ENCODE peak calls at places on chromosomes 1 and 21, in ten cellular contexts. A is mucosa of descending colon; T is naive B cell; K is ELF-1; Z is omental fat pad; R is left colon; C is CMK; Q is KBM-7; X is stimulated activated naive CD8-positive, alpha-beta T cell treated with anti-CD3 and anti-CD28 coated beads, Interleukin-15, Interleukin-2, amounts not matched to agents 100 U/mL and 50 U/mL, for 24 hours; F is astrocyte of the spinal cord. P is an unnamed sample.

GRCh38 chr1:44832068-44832700 is 10.9 kb downstream of the PTCH2 start:
- DNase-seq in F (no peak), X (no peak), K (no peak), A (no peak), C (no peak), T (no peak), R (no peak), Q (no peak), Z (no peak), P (no peak)

GRCh38 chr1:39646232-39647081 is 7.0 kb upstream of the HEYL start:
- DNase-seq in C (no peak), A (peak; percentile 35), R (peak; percentile 47), Q (peak; percentile 32), X (no peak), T (no peak), K (peak; percentile 82), F (peak; percentile 45), Z (no peak), P (peak; percentile 97)

GRCh38 chr1:219027161-219027673 is 146.5 kb upstream of the LYPLAL1 start:
- DNase-seq in K (peak; percentile 3), C (no peak), Z (no peak), A (no peak), X (no peak), R (no peak), Q (no peak), F (no peak), T (no peak), P (no peak)

GRCh38 chr1:165697491-165697880 is 876 bp downstream of the ALDH9A1 start:
- DNase-seq in F (no peak), C (no peak), Z (no peak), Q (no peak), R (no peak), K (no peak), X (no peak), A (no peak), T (no peak), P (no peak)

GRCh38 chr1:85121744-85122143 is 73.4 kb upstream of the MCOLN3 start:
- DNase-seq in Z (no peak), C (no peak), Q (no peak), X (no peak), F (no peak), A (no peak), T (no peak), K (no peak), R (no peak), P (no peak)

GRCh38 chr1:206526064-206526911 is 19.0 kb downstream of the RASSF5 start:
- DNase-seq in K (no peak), A (no peak), X (no peak), T (no peak), F (no peak), Z (no peak), R (no peak), Q (no peak), C (no peak), P (peak; percentile 22)

GRCh38 chr1:32612189-32612881 is 38.0 kb downstream of the ZBTB8OS start:
- DNase-seq in C (peak; percentile 22), Z (peak; percentile 68), F (peak; percentile 71), X (peak; percentile 76), A (peak; percentile 94), K (peak; percentile 93), R (peak; percentile 91), T (peak; percentile 38), Q (no peak), P (peak; percentile 91)

GRCh38 chr1:11784993-11785769 is 20.6 kb downstream of the MTHFR start:
- DNase-seq in F (peak; percentile 50), C (peak; percentile 44), K (peak; percentile 94), A (peak; percentile 79), Z (no peak), Q (peak; percentile 19), T (peak; percentile 45), R (peak; percentile 54), X (peak; percentile 66), P (peak; percentile 74)

GRCh38 chr1:8814870-8815269 is 2.6 kb downstream of the RERE start:
- DNase-seq in K (no peak), R (no peak), T (no peak), Q (no peak), X (no peak), C (no peak), F (no peak), A (no peak), Z (no peak), P (peak; percentile 40)

GRCh38 chr1:245363821-245364220 is 209.0 kb downstream of the KIF26B start:
- DNase-seq in F (peak; percentile 12), Q (no peak), A (no peak), T (no peak), X (no peak), R (no peak), C (no peak), K (peak; percentile 31), Z (no peak), P (no peak)

GRCh38 chr1:6176751-6177150 is 3.4 kb downstream of the CHD5 start:
- DNase-seq in Z (no peak), T (no peak), Q (no peak), R (no peak), K (no peak), F (no peak), A (no peak), X (no peak), C (no peak), P (no peak)

GRCh38 chr1:161936786-161937185 is 86.9 kb downstream of the OLFML2B start:
- DNase-seq in F (no peak), R (no peak), A (no peak), Z (no peak), Q (no peak), C (no peak), K (no peak), X (no peak), T (no peak), P (no peak)

GRCh38 chr1:100767176-100767876 is 47.8 kb downstream of the VCAM1 start:
- DNase-seq in R (no peak), F (peak; percentile 32), T (no peak), X (no peak), Z (no peak), Q (no peak), K (no peak), C (no peak), A (no peak), P (no peak)

GRCh38 chr1:150479370-150479769 is 7.8 kb upstream of the TARS2 start:
- DNase-seq in X (no peak), K (no peak), C (no peak), F (no peak), Q (no peak), A (no peak), T (no peak), R (no peak), Z (no peak), P (no peak)

GRCh38 chr1:228359613-228360532 is 46.8 kb downstream of the TRIM11 start:
- DNase-seq in T (no peak), F (no peak), R (no peak), Q (no peak), K (no peak), X (no peak), A (no peak), C (no peak), Z (no peak), P (no peak)

GRCh38 chr1:62355095-62355494 is 35.9 kb upstream of the KANK4 start:
- DNase-seq in Z (no peak), X (no peak), Q (no peak), R (no peak), K (no peak), F (no peak), C (no peak), T (no peak), A (no peak), P (no peak)

GRCh38 chr1:58358311-58358710 is 188.2 kb downstream of the OMA1 start:
- DNase-seq in K (no peak), R (no peak), Z (no peak), T (no peak), F (peak; percentile 1), X (no peak), Q (no peak), C (no peak), A (no peak), P (no peak)

GRCh38 chr21:38170705-38171682 is 85.8 kb upstream of the KCNJ15 start:
- DNase-seq in A (no peak), Q (no peak), F (peak; percentile 32), X (no peak), Z (no peak), C (no peak), T (no peak), R (no peak), K (no peak), P (no peak)

GRCh38 chr1:116232989-116233514 is 121.9 kb downstream of the MAB21L3 start:
- DNase-seq in T (no peak), A (no peak), R (no peak), X (no peak), Q (no peak), C (no peak), K (no peak), F (no peak), Z (no peak), P (peak; percentile 52)

GRCh38 chr1:171141336-171142051 is 43.6 kb upstream of the FMO2 start:
- DNase-seq in A (no peak), R (no peak), K (peak; percentile 24), F (peak; percentile 96), C (no peak), Q (no peak), T (no peak), Z (no peak), X (no peak), P (no peak)